ENCODE peak calls at places on chromosome 19, in four cellular contexts. S is ACHN; R is foreskin fibroblast; O is activated CD4-positive, alpha-beta T cell treated with anti-CD3 and anti-CD28 coated beads for 4 hours. B is an unnamed sample.
A peak's percentile ranks its signal among the peaks of the same experiment; 100 is the strongest.

GRCh38 chr19:54162241-54162805 is 2.8 kb upstream of the LENG1 start:
- DNase-seq in S (no peak), R (peak; percentile 79), O (peak; percentile 86), B (peak; percentile 24)

GRCh38 chr19:38289955-38290354 is 14.1 kb upstream of the C19orf33 start:
- DNase-seq in O (no peak), R (no peak), S (no peak), B (peak; percentile 11)

GRCh38 chr19:47778954-47779351 is 450 bp downstream of the SELENOW start:
- DNase-seq in R (peak; percentile 45), O (peak; percentile 22), S (no peak), B (peak; percentile 49)

GRCh38 chr19:47730910-47731309 is 14.4 kb upstream of the NOP53 start:
- DNase-seq in S (no peak), O (no peak), R (no peak), B (no peak)

GRCh38 chr19:56403261-56403660 is 871 bp upstream of the ZNF583 start:
- DNase-seq in S (no peak), R (peak; percentile 30), O (peak; percentile 2), B (no peak)

GRCh38 chr19:33374406-33374703 is 846 bp downstream of the CEBPG start:
- DNase-seq in O (no peak), R (peak; percentile 53), S (peak; percentile 29), B (no peak)

GRCh38 chr19:19106061-19106551 is 32.2 kb downstream of the TMEM161A start:
- DNase-seq in O (no peak), S (no peak), R (peak; percentile 73), B (no peak)

GRCh38 chr19:5290336-5291262 is 50.0 kb downstream of the PTPRS start:
- DNase-seq in O (no peak), S (no peak), R (no peak), B (peak; percentile 87)

GRCh38 chr19:52034051-52034728 is 6.0 kb upstream of the ZNF614 start:
- DNase-seq in O (no peak), S (no peak), R (no peak), B (no peak)

GRCh38 chr19:11035441-11036377 is 53.6 kb upstream of the LDLR start:
- DNase-seq in O (peak; percentile 85), R (peak; percentile 94), S (peak; percentile 79), B (peak; percentile 59)

GRCh38 chr19:13138916-13139198 is 11.3 kb downstream of the STX10 start:
- DNase-seq in R (no peak), O (no peak), S (no peak), B (no peak)

GRCh38 chr19:18613589-18614234 is 1.0 kb downstream of the TMEM59L start:
- DNase-seq in R (no peak), S (no peak), O (no peak), B (no peak)

GRCh38 chr19:51341976-51342580 is at the start of gene VSIG10L:
- DNase-seq in R (peak; percentile 34), S (no peak), O (no peak), B (no peak)

GRCh38 chr19:6020972-6021805 is 43.2 kb upstream of the RANBP3 start:
- DNase-seq in O (no peak), S (no peak), R (no peak), B (no peak)

GRCh38 chr19:51083181-51083580 is 494 bp upstream of the KLK14 start:
- DNase-seq in R (no peak), O (no peak), S (no peak), B (no peak)

GRCh38 chr19:42436006-42436405 is 6.7 kb downstream of the CXCL17 start:
- DNase-seq in R (peak; percentile 89), S (no peak), O (no peak), B (no peak)

GRCh38 chr19:5691205-5691929 is 1.3 kb downstream of the RPL36 start:
- DNase-seq in S (peak; percentile 21), O (peak; percentile 81), R (peak; percentile 73), B (peak; percentile 35)

GRCh38 chr19:45677351-45678230 is 9.6 kb downstream of the GIPR start:
- DNase-seq in S (peak; percentile 87), O (peak; percentile 89), R (peak; percentile 72), B (peak; percentile 57)

GRCh38 chr19:42401365-42402303 is 11.5 kb upstream of the CNFN start:
- DNase-seq in S (peak; percentile 57), O (peak; percentile 72), R (peak; percentile 88), B (peak; percentile 48)

GRCh38 chr19:54418030-54418929 is 3.0 kb downstream of the TTYH1 start:
- DNase-seq in O (no peak), R (no peak), S (no peak), B (peak; percentile 56)